ENCODE peak calls at places on chromosomes 11 and 22, in four cellular contexts. S is AG09309, O is HFF-Myc, U is Panc1. C is an unnamed sample.

GRCh38 chr11:70183483-70184176 is 19.5 kb upstream of the FADD start:
- DNase-seq in S (no peak), U (no peak), O (no peak), C (no peak)

GRCh38 chr22:49826603-49827306 is 918 bp downstream of the BRD1 start:
- DNase-seq in U (no peak), O (no peak), S (no peak), C (no peak)

GRCh38 chr11:46491661-46492331 is 100.2 kb upstream of the CHRM4 start:
- DNase-seq in O (no peak), U (no peak), S (no peak), C (no peak)

GRCh38 chr22:50360578-50360977 is 17.5 kb downstream of the PPP6R2 start:
- DNase-seq in U (no peak), S (no peak), O (no peak), C (no peak)

GRCh38 chr11:31102316-31102715 is 267.2 kb downstream of the DCDC1 start:
- DNase-seq in S (no peak), U (no peak), O (no peak), C (no peak)

GRCh38 chr22:50621491-50621880 is 6.5 kb downstream of the ARSA start:
- DNase-seq in O (no peak), U (no peak), S (no peak), C (no peak)

GRCh38 chr11:111403021-111403725 is 24.1 kb upstream of the POU2AF1 start:
- DNase-seq in S (no peak), O (no peak), U (no peak), C (no peak)

GRCh38 chr11:102521121-102521520 is 9.4 kb downstream of the MMP7 start:
- DNase-seq in S (no peak), U (no peak), O (no peak), C (no peak)

GRCh38 chr11:9461068-9461759 is 402 bp downstream of the ZNF143 start:
- DNase-seq in U (no peak), O (peak), S (peak), C (peak)

GRCh38 chr22:27800250-27801131 is 1.1 kb downstream of the MN1 start:
- DNase-seq in S (no peak), U (no peak), O (no peak), C (no peak)

GRCh38 chr11:125433454-125434121 is 62.5 kb downstream of the FEZ1 start:
- DNase-seq in U (no peak), S (no peak), O (peak), C (no peak)

GRCh38 chr11:102488208-102488607 is 35.6 kb upstream of the TMEM123 start:
- DNase-seq in U (no peak), S (no peak), O (no peak), C (no peak)

GRCh38 chr11:131748146-131749050 is 378.0 kb downstream of the NTM start:
- DNase-seq in U (no peak), O (peak), S (no peak), C (peak)

GRCh38 chr11:2233693-2234455 is 36.5 kb downstream of the ASCL2 start:
- DNase-seq in U (no peak), O (no peak), S (no peak), C (no peak)

GRCh38 chr22:32695451-32695891 is 106.0 kb upstream of the TIMP3 start:
- DNase-seq in S (no peak), O (peak), U (no peak), C (peak)

GRCh38 chr11:113546757-113547507 is 71.7 kb upstream of the DRD2 start:
- DNase-seq in S (no peak), U (no peak), O (peak), C (no peak)

GRCh38 chr11:43681543-43681942 is 1.0 kb downstream of the HSD17B12 start:
- DNase-seq in S (no peak), O (peak), U (no peak), C (no peak)

GRCh38 chr11:131470526-131470925 is 100.1 kb downstream of the NTM start:
- DNase-seq in O (no peak), S (no peak), U (no peak), C (no peak)

GRCh38 chr11:95831198-95831883 is 41.0 kb downstream of the CEP57 start:
- DNase-seq in S (peak), O (peak), U (no peak), C (peak)

DNA sequence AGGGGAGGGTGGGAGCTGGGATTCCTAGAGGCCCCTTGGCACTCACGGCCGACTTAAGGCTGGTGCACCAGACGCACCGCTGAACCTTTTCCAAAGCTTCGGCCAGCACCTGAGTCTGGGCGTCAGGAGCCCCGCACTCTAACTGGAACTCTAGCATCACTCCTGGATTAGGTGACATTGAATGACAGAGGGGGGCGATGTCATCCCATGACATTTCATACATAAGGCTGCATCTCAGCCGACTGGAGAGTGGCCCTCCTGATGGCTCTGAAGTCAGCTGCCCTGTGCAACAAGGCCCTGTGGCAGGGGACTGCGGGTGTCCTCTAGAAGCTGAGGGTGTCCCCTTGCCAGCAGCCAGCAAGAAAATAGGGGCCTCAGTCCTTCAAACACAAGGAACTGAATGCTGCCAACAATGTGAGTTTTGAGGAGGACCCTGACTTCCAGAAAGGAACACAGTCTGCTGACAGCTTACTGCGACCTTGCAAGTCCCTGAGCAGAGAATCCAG is 10.1 kb upstream of the FADS3 start:
- DNase-seq in S (no peak), O (no peak), U (no peak), C (no peak)
- TF ChIP-seq CTCF in S (no peak), O (no peak), U (no peak), C (no peak)

GRCh38 chr11:100328626-100329340 is 358.3 kb upstream of the ARHGAP42 start:
- DNase-seq in S (no peak), U (no peak), O (no peak), C (no peak)
- TF ChIP-seq CTCF in S (no peak), U (no peak), O (no peak), C (no peak)

GRCh38 chr11:78711732-78712131 is 137.1 kb upstream of the NARS2 start:
- DNase-seq in O (no peak), S (no peak), U (no peak), C (no peak)

GRCh38 chr11:78714539-78714938 is 139.9 kb upstream of the NARS2 start:
- DNase-seq in S (no peak), O (no peak), U (no peak), C (no peak)

GRCh38 chr11:78717031-78717430 is 142.4 kb upstream of the NARS2 start:
- DNase-seq in O (no peak), S (no peak), U (no peak), C (no peak)

GRCh38 chr11:78720281-78720989 is 145.8 kb upstream of the NARS2 start:
- DNase-seq in U (no peak), O (no peak), S (no peak), C (no peak)

GRCh38 chr11:78715639-78716311 is 141.1 kb upstream of the NARS2 start:
- DNase-seq in O (peak), S (no peak), U (peak), C (peak)
- TF ChIP-seq CTCF in O (peak), S (peak), U (peak), C (peak)

GRCh38 chr11:86192858-86193257 is 51.7 kb upstream of the EED start:
- DNase-seq in O (no peak), S (no peak), U (no peak), C (no peak)
- TF ChIP-seq CTCF in O (no peak), S (no peak), U (no peak), C (no peak)

GRCh38 chr11:66335531-66336233 is 552 bp downstream of the RIN1 start:
- DNase-seq in O (no peak), U (no peak), S (no peak), C (no peak)
- TF ChIP-seq CTCF in O (no peak), U (no peak), S (peak), C (no peak)

GRCh38 chr11:12288934-12289666 is 88.3 kb upstream of the PARVA start:
- DNase-seq in O (no peak), U (no peak), S (no peak), C (no peak)
- TF ChIP-seq CTCF in O (no peak), U (peak), S (no peak), C (peak)

DNA sequence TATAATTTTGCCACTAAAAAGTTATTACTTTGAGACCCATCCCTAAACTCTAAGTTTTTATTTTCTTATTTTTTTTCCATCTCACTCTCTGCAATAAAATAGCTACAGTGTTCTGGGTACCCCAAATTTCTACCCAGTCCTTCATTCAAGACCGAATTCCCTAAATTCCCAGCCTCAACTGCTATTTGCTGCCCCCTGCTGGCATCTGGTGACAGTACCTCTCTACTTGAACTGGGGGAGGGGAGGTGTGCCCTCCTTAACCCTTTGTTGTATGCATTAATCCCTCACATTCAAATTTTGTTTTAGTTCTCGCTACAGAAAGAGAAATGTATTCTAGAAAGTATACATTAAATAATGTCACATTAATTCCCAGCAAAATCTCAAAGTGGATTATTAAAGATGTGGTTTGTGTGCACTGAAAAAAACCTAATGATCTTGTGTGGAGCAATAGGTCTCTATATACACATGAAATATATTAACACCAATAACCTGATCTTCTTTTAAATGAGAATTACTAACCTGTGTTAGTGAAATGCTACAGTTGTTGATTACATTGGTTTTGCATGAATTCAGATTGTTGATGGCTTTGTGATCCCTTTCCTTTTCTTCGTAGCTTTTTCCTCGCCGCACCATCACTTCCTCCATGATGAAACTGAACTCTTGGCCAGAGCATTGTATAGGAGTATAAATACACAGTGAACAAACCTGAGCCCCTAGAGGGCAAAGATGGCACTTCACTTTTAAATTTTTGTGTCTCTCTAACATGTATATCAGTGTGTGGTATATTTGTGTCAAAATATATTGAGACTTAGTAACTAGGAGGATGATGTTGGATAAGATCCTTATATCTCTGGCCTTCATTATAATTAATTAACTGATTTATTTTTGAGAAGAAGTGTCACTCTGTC is 590.0 kb downstream of the METTL15 start:
- DNase-seq in O (no peak), U (no peak), S (no peak), C (peak)
- TF ChIP-seq CTCF in O (peak), U (peak), S (peak), C (peak)

C was measured in AG09319.